ENCODE peak calls at places on chromosomes 7 and 10, in seven cellular contexts. O, C, U, J, R, P and V are unnamed samples.

GRCh38 chr7:11216276-11216675 is 242.6 kb downstream of the PHF14 start:
- DNase-seq in O (no peak), C (no peak), U (no peak), J (no peak), R (no peak), P (no peak), V (no peak)

GRCh38 chr10:86688398-86688921 is 20.1 kb downstream of the LDB3 start:
- DNase-seq in O (peak; percentile 54), C (no peak), U (peak; percentile 64), J (peak; percentile 56), R (no peak), P (no peak), V (no peak)

GRCh38 chr7:35712563-35713226 is 17.8 kb upstream of the HERPUD2 start:
- DNase-seq in O (no peak), C (no peak), U (no peak), J (no peak), R (no peak), P (no peak), V (no peak)

GRCh38 chr7:131252976-131253375 is 74.7 kb upstream of the MKLN1 start:
- DNase-seq in O (no peak), C (no peak), U (no peak), J (no peak), R (no peak), P (no peak), V (no peak)

GRCh38 chr7:107539824-107540223 is 23.9 kb downstream of the COG5 start:
- DNase-seq in O (no peak), C (no peak), U (no peak), J (no peak), R (no peak), P (no peak), V (no peak)

GRCh38 chr7:66250711-66251110 is 45.6 kb downstream of the TPST1 start:
- DNase-seq in O (no peak), C (no peak), U (no peak), J (peak; percentile 92), R (peak; percentile 91), P (no peak), V (no peak)

GRCh38 chr7:77759294-77759889 is 38.8 kb downstream of the TMEM60 start:
- DNase-seq in O (peak; percentile 75), C (no peak), U (peak; percentile 78), J (peak; percentile 81), R (peak; percentile 35), P (no peak), V (no peak)

GRCh38 chr10:114694062-114694461 is 36.0 kb upstream of the ABLIM1 start:
- DNase-seq in O (no peak), C (no peak), U (no peak), J (no peak), R (no peak), P (no peak), V (no peak)

GRCh38 chr7:36185732-36186131 is 32.7 kb downstream of the EEPD1 start:
- DNase-seq in O (no peak), C (no peak), U (no peak), J (no peak), R (no peak), P (no peak), V (no peak)

GRCh38 chr10:58023341-58024073 is 244.2 kb downstream of the IPMK start:
- DNase-seq in O (no peak), C (no peak), U (no peak), J (peak; percentile 62), R (peak; percentile 81), P (no peak), V (no peak)

GRCh38 chr10:42962120-42962901 is 114.6 kb upstream of the RET start:
- DNase-seq in O (no peak), C (peak; percentile 74), U (peak; percentile 6), J (no peak), R (no peak), P (peak; percentile 53), V (peak; percentile 74)

GRCh38 chr10:70737250-70737649 is 47.9 kb downstream of the TBATA start:
- DNase-seq in O (no peak), C (no peak), U (no peak), J (no peak), R (no peak), P (no peak), V (no peak)